ENCODE peak calls at places on chromosome 2, in five cellular contexts. One of them, this sample, is unnamed.

GRCh38 chr2:219664958-219665357 is 37.5 kb downstream of the SLC4A3 start:
- DNase-seq in IMR-90: peak
- DNase-seq in mesenchymal stem cell: no peak
- DNase-seq in neuronal stem cell: no peak
- DNase-seq in H1: no peak
- DNase-seq in this sample: peak

GRCh38 chr2:170084820-170085475 is 93.0 kb upstream of the MYO3B start:
- DNase-seq in IMR-90: no peak
- DNase-seq in mesenchymal stem cell: no peak
- DNase-seq in neuronal stem cell: no peak
- DNase-seq in H1: no peak
- DNase-seq in this sample: no peak

GRCh38 chr2:39949131-39949530 is 170.1 kb upstream of the THUMPD2 start:
- DNase-seq in IMR-90: no peak
- DNase-seq in mesenchymal stem cell: no peak
- DNase-seq in neuronal stem cell: no peak
- DNase-seq in H1: no peak
- DNase-seq in this sample: no peak

GRCh38 chr2:235979753-235980459 is 188.3 kb downstream of the GBX2 start:
- DNase-seq in IMR-90: no peak
- DNase-seq in mesenchymal stem cell: no peak
- DNase-seq in neuronal stem cell: no peak
- DNase-seq in H1: no peak
- DNase-seq in this sample: no peak

GRCh38 chr2:49224426-49225010 is 70.2 kb upstream of the FSHR start:
- DNase-seq in IMR-90: no peak
- DNase-seq in mesenchymal stem cell: no peak
- DNase-seq in neuronal stem cell: no peak
- DNase-seq in H1: no peak
- DNase-seq in this sample: no peak

GRCh38 chr2:20198796-20199361 is 26.1 kb downstream of the SDC1 start:
- DNase-seq in IMR-90: no peak
- DNase-seq in mesenchymal stem cell: no peak
- DNase-seq in neuronal stem cell: no peak
- DNase-seq in H1: no peak
- DNase-seq in this sample: no peak

GRCh38 chr2:170314744-170315447 is 136.9 kb downstream of the MYO3B start:
- DNase-seq in IMR-90: no peak
- DNase-seq in mesenchymal stem cell: no peak
- DNase-seq in neuronal stem cell: no peak
- DNase-seq in H1: no peak
- DNase-seq in this sample: no peak

GRCh38 chr2:188244383-188244782 is 47.3 kb upstream of the GULP1 start:
- DNase-seq in IMR-90: peak
- DNase-seq in mesenchymal stem cell: peak
- DNase-seq in neuronal stem cell: no peak
- DNase-seq in H1: no peak
- DNase-seq in this sample: no peak

GRCh38 chr2:207792244-207792785 is 22.6 kb upstream of the FZD5 start:
- DNase-seq in IMR-90: peak
- DNase-seq in mesenchymal stem cell: peak
- DNase-seq in neuronal stem cell: no peak
- DNase-seq in H1: no peak
- DNase-seq in this sample: peak

GRCh38 chr2:237603718-237604362 is 13.3 kb upstream of the RAB17 start:
- DNase-seq in IMR-90: peak
- DNase-seq in mesenchymal stem cell: peak
- DNase-seq in neuronal stem cell: no peak
- DNase-seq in H1: no peak
- DNase-seq in this sample: no peak

GRCh38 chr2:55779459-55780421 is 86.1 kb upstream of the PNPT1 start:
- DNase-seq in IMR-90: peak
- DNase-seq in mesenchymal stem cell: peak
- DNase-seq in neuronal stem cell: no peak
- DNase-seq in H1: no peak
- DNase-seq in this sample: no peak
- H2BK15ac ChIP-seq in IMR-90: peak
- H2BK15ac ChIP-seq in mesenchymal stem cell: no peak
- H2BK15ac ChIP-seq in neuronal stem cell: no peak
- H2BK15ac ChIP-seq in H1: no peak
- H2BK15ac ChIP-seq in this sample: no peak

GRCh38 chr2:157876066-157876770 is at the start of gene ACVR1:
- DNase-seq in IMR-90: peak
- DNase-seq in mesenchymal stem cell: peak
- DNase-seq in neuronal stem cell: peak
- DNase-seq in H1: peak
- DNase-seq in this sample: peak

GRCh38 chr2:157876771-157877108 is 610 bp upstream of the ACVR1 start:
- DNase-seq in IMR-90: peak
- DNase-seq in mesenchymal stem cell: no peak
- DNase-seq in neuronal stem cell: no peak
- DNase-seq in H1: no peak
- DNase-seq in this sample: no peak

GRCh38 chr2:157874278-157874825 is 1.8 kb downstream of the ACVR1 start:
- DNase-seq in IMR-90: no peak
- DNase-seq in mesenchymal stem cell: peak
- DNase-seq in neuronal stem cell: no peak
- DNase-seq in H1: no peak
- DNase-seq in this sample: no peak

GRCh38 chr2:157874997-157875719 is 972 bp downstream of the ACVR1 start:
- DNase-seq in IMR-90: peak
- DNase-seq in mesenchymal stem cell: peak
- DNase-seq in neuronal stem cell: peak
- DNase-seq in H1: no peak
- DNase-seq in this sample: peak

DNA sequence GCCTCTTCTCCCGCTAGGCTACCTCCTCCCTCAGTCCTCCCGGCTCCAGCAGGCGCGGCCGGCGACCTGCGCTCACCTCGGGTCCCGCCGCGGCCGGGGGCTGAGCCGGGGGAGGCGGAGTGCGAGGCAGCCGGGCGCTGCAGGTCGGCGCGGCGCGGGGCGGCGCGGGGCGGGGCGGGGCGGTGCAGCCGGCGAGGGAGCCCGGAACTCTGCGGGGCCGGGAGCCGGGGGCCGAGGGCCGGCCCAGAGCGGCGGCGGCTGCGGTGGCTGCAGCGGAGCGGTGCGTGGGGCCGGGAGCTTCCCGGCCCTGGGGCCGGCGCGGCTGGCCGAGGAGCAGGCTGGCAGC is 437 bp downstream of the ACVR1 start:
- DNase-seq in IMR-90: no peak
- DNase-seq in mesenchymal stem cell: no peak
- DNase-seq in neuronal stem cell: peak
- DNase-seq in H1: no peak
- DNase-seq in this sample: no peak
- H2BK15ac ChIP-seq in IMR-90: peak
- H2BK15ac ChIP-seq in mesenchymal stem cell: peak
- H2BK15ac ChIP-seq in neuronal stem cell: peak
- H2BK15ac ChIP-seq in H1: no peak
- H2BK15ac ChIP-seq in this sample: no peak

GRCh38 chr2:30300456-30301221 is 69.3 kb downstream of the LBH start:
- DNase-seq in IMR-90: peak
- DNase-seq in mesenchymal stem cell: peak
- DNase-seq in neuronal stem cell: no peak
- DNase-seq in H1: no peak
- DNase-seq in this sample: no peak
- H2BK15ac ChIP-seq in IMR-90: peak
- H2BK15ac ChIP-seq in mesenchymal stem cell: no peak
- H2BK15ac ChIP-seq in neuronal stem cell: no peak
- H2BK15ac ChIP-seq in H1: no peak
- H2BK15ac ChIP-seq in this sample: no peak

GRCh38 chr2:199982444-199982843 is 27.1 kb downstream of the MAIP1 start:
- DNase-seq in IMR-90: no peak
- DNase-seq in mesenchymal stem cell: no peak
- DNase-seq in neuronal stem cell: no peak
- DNase-seq in H1: no peak
- DNase-seq in this sample: no peak

GRCh38 chr2:199987586-199987985 is 32.2 kb downstream of the MAIP1 start:
- DNase-seq in IMR-90: no peak
- DNase-seq in mesenchymal stem cell: no peak
- DNase-seq in neuronal stem cell: no peak
- DNase-seq in H1: no peak
- DNase-seq in this sample: no peak

GRCh38 chr2:199983534-199983933 is 28.2 kb downstream of the MAIP1 start:
- DNase-seq in IMR-90: no peak
- DNase-seq in mesenchymal stem cell: no peak
- DNase-seq in neuronal stem cell: no peak
- DNase-seq in H1: no peak
- DNase-seq in this sample: no peak

GRCh38 chr2:199988176-199988575 is 32.8 kb downstream of the MAIP1 start:
- DNase-seq in IMR-90: peak
- DNase-seq in mesenchymal stem cell: peak
- DNase-seq in neuronal stem cell: no peak
- DNase-seq in H1: no peak
- DNase-seq in this sample: no peak

DNA sequence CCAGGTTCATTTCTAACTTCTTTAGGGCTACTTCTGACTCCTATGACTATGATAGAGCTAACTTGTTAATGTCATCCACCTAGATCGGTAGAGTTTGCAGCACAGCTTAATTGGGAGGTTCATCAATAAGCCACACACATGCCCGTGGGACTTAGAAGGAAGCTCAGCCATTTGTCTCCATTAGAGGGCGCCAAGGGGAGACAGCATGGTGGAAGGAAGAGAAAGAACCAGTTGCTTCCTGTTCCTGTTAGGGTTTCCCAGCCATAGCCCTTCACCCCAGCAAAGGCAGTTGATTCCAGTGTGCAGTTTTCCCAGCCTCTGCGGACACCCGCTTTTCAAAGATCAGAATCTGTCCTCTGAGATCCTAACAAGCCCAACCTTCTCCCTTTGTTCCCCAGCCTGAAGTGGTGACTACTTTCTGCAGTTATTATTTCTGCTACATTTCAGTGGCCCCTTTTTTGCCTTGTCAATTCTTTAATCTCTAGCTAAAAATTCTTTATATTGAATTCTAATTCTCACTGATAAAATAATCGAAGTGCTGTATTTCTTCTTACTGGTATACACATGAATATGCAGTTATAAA is 30.3 kb downstream of the MAIP1 start:
- DNase-seq in IMR-90: peak
- DNase-seq in mesenchymal stem cell: peak
- DNase-seq in neuronal stem cell: peak
- DNase-seq in H1: peak
- DNase-seq in this sample: peak
- H2BK15ac ChIP-seq in IMR-90: peak
- H2BK15ac ChIP-seq in mesenchymal stem cell: peak
- H2BK15ac ChIP-seq in neuronal stem cell: no peak
- H2BK15ac ChIP-seq in H1: no peak
- H2BK15ac ChIP-seq in this sample: no peak

This sample was measured in H9.